ENCODE peak calls at places on chromosomes 6 and 20, in eight cellular contexts. T is ACHN; B is neuronal stem cell; Q is left colon; N is NCI-H510A treated with DMSO at 0.1 percent for 48 hours; M is activated CD4-positive, alpha-beta T cell treated with anti-CD3 and anti-CD28 coated beads for 4 hours; P is astrocyte; J is fibroblast of gingiva. O is an unnamed sample.
A peak's percentile ranks its signal among the peaks of the same experiment; 100 is the strongest.

GRCh38 chr6:137903933-137904821 is 37.1 kb downstream of the TNFAIP3 start:
- DNase-seq in T (peak; percentile 72), P (peak; percentile 67), N (no peak), M (peak; percentile 48), J (no peak), B (no peak), Q (no peak), O (peak; percentile 30)

GRCh38 chr6:30781697-30782424 is 37.5 kb upstream of the IER3 start:
- DNase-seq in P (peak; percentile 99), B (no peak), N (peak; percentile 89), J (peak; percentile 98), Q (peak; percentile 96), M (peak; percentile 20), T (peak; percentile 95), O (peak; percentile 96)

GRCh38 chr6:73263570-73263909 is 544 bp upstream of the KHDC1 start:
- DNase-seq in J (no peak), M (no peak), P (no peak), N (no peak), B (no peak), T (no peak), Q (no peak), O (no peak)

GRCh38 chr6:22236626-22237414 is 60.0 kb downstream of the PRL start:
- DNase-seq in T (peak; percentile 84), J (peak; percentile 96), B (no peak), P (peak; percentile 96), Q (no peak), M (no peak), N (no peak), O (no peak)

GRCh38 chr6:108594640-108595039 is 33.9 kb downstream of the FOXO3 start:
- DNase-seq in T (no peak), M (no peak), N (no peak), Q (no peak), B (no peak), P (no peak), J (no peak), O (no peak)

GRCh38 chr6:7008451-7008988 is 99.2 kb upstream of the RREB1 start:
- DNase-seq in M (no peak), Q (no peak), P (no peak), T (no peak), N (no peak), B (peak; percentile 14), J (no peak), O (no peak)

GRCh38 chr6:114419175-114419574 is 76.4 kb upstream of the HS3ST5 start:
- DNase-seq in M (no peak), Q (no peak), B (no peak), J (no peak), N (no peak), T (no peak), P (peak; percentile 45), O (peak; percentile 52)

GRCh38 chr20:9575836-9576235 is 61.4 kb downstream of the LAMP5 start:
- DNase-seq in T (no peak), M (no peak), B (no peak), P (no peak), J (no peak), N (no peak), Q (no peak), O (no peak)

GRCh38 chr20:51158226-51158625 is 135.3 kb upstream of the KCNG1 start:
- DNase-seq in J (no peak), N (no peak), Q (no peak), B (no peak), P (no peak), T (no peak), M (no peak), O (no peak)

GRCh38 chr20:37266940-37267683 is 5.5 kb upstream of the GHRH start:
- DNase-seq in Q (no peak), B (no peak), P (no peak), J (no peak), T (no peak), M (no peak), N (no peak), O (no peak)